ENCODE peak calls at places on chromosome 21, in seven cellular contexts. One of them, this sample, is unnamed.

GRCh38 chr21:28632718-28633408 is 359.8 kb downstream of the LTN1 start:
- DNase-seq in fibroblast of the aortic adventitia: peak
- DNase-seq in CD8-positive, alpha-beta memory T cell: no peak
- DNase-seq in prostate gland: peak
- DNase-seq in A673: no peak
- DNase-seq in AG10803: peak
- DNase-seq in tibial nerve: no peak
- DNase-seq in this sample: no peak

GRCh38 chr21:36506482-36506881 is 26.6 kb upstream of the CLDN14 start:
- DNase-seq in fibroblast of the aortic adventitia: no peak
- DNase-seq in CD8-positive, alpha-beta memory T cell: no peak
- DNase-seq in prostate gland: no peak
- DNase-seq in A673: no peak
- DNase-seq in AG10803: no peak
- DNase-seq in tibial nerve: no peak
- DNase-seq in this sample: no peak

GRCh38 chr21:45598109-45598508 is 45.4 kb upstream of the PCBP3 start:
- DNase-seq in fibroblast of the aortic adventitia: no peak
- DNase-seq in CD8-positive, alpha-beta memory T cell: no peak
- DNase-seq in prostate gland: no peak
- DNase-seq in A673: no peak
- DNase-seq in AG10803: no peak
- DNase-seq in tibial nerve: no peak
- DNase-seq in this sample: no peak

GRCh38 chr21:24969068-24969467 is 638.2 kb downstream of the MRPL39 start:
- DNase-seq in fibroblast of the aortic adventitia: no peak
- DNase-seq in CD8-positive, alpha-beta memory T cell: no peak
- DNase-seq in prostate gland: no peak
- DNase-seq in A673: no peak
- DNase-seq in AG10803: no peak
- DNase-seq in tibial nerve: no peak
- DNase-seq in this sample: no peak

GRCh38 chr21:26842976-26843911 is 2.0 kb downstream of the ADAMTS1 start:
- DNase-seq in fibroblast of the aortic adventitia: peak
- DNase-seq in CD8-positive, alpha-beta memory T cell: no peak
- DNase-seq in prostate gland: peak
- DNase-seq in A673: peak
- DNase-seq in AG10803: peak
- DNase-seq in tibial nerve: peak
- DNase-seq in this sample: no peak

GRCh38 chr21:44955141-44955802 is 15.4 kb downstream of the SLX9 start:
- DNase-seq in fibroblast of the aortic adventitia: no peak
- DNase-seq in CD8-positive, alpha-beta memory T cell: no peak
- DNase-seq in prostate gland: no peak
- DNase-seq in A673: no peak
- DNase-seq in AG10803: no peak
- DNase-seq in tibial nerve: no peak
- DNase-seq in this sample: no peak

GRCh38 chr21:26849428-26850115 is 4.4 kb upstream of the ADAMTS1 start:
- DNase-seq in fibroblast of the aortic adventitia: peak
- DNase-seq in CD8-positive, alpha-beta memory T cell: no peak
- DNase-seq in prostate gland: no peak
- DNase-seq in A673: peak
- DNase-seq in AG10803: peak
- DNase-seq in tibial nerve: peak
- DNase-seq in this sample: peak

GRCh38 chr21:17783816-17784598 is 35.1 kb downstream of the C21orf91 start:
- DNase-seq in fibroblast of the aortic adventitia: no peak
- DNase-seq in CD8-positive, alpha-beta memory T cell: no peak
- DNase-seq in prostate gland: no peak
- DNase-seq in A673: no peak
- DNase-seq in AG10803: no peak
- DNase-seq in tibial nerve: no peak
- DNase-seq in this sample: peak

GRCh38 chr21:16794944-16795343 is 717.9 kb upstream of the CXADR start:
- DNase-seq in fibroblast of the aortic adventitia: peak
- DNase-seq in CD8-positive, alpha-beta memory T cell: no peak
- DNase-seq in prostate gland: no peak
- DNase-seq in A673: no peak
- DNase-seq in AG10803: peak
- DNase-seq in tibial nerve: no peak
- DNase-seq in this sample: no peak

GRCh38 chr21:16587671-16588379 is 858.0 kb downstream of the USP25 start:
- DNase-seq in fibroblast of the aortic adventitia: peak
- DNase-seq in CD8-positive, alpha-beta memory T cell: no peak
- DNase-seq in prostate gland: peak
- DNase-seq in A673: no peak
- DNase-seq in AG10803: peak
- DNase-seq in tibial nerve: peak
- DNase-seq in this sample: no peak

GRCh38 chr21:46307625-46308024 is 16.0 kb downstream of the C21orf58 start:
- DNase-seq in fibroblast of the aortic adventitia: no peak
- DNase-seq in CD8-positive, alpha-beta memory T cell: no peak
- DNase-seq in prostate gland: no peak
- DNase-seq in A673: no peak
- DNase-seq in AG10803: peak
- DNase-seq in tibial nerve: no peak
- DNase-seq in this sample: no peak

GRCh38 chr21:34202553-34203332 is 129.4 kb downstream of the MRPS6 start:
- DNase-seq in fibroblast of the aortic adventitia: no peak
- DNase-seq in CD8-positive, alpha-beta memory T cell: no peak
- DNase-seq in prostate gland: no peak
- DNase-seq in A673: no peak
- DNase-seq in AG10803: no peak
- DNase-seq in tibial nerve: no peak
- DNase-seq in this sample: peak

GRCh38 chr21:32114434-32115063 is 164.3 kb downstream of the MIS18A start:
- DNase-seq in fibroblast of the aortic adventitia: no peak
- DNase-seq in CD8-positive, alpha-beta memory T cell: no peak
- DNase-seq in prostate gland: no peak
- DNase-seq in A673: no peak
- DNase-seq in AG10803: peak
- DNase-seq in tibial nerve: no peak
- DNase-seq in this sample: no peak

GRCh38 chr21:17491716-17492414 is 21.0 kb upstream of the CXADR start:
- DNase-seq in fibroblast of the aortic adventitia: peak
- DNase-seq in CD8-positive, alpha-beta memory T cell: no peak
- DNase-seq in prostate gland: peak
- DNase-seq in A673: no peak
- DNase-seq in AG10803: peak
- DNase-seq in tibial nerve: peak
- DNase-seq in this sample: peak

GRCh38 chr21:31557421-31557955 is 102.0 kb upstream of the SOD1 start:
- DNase-seq in fibroblast of the aortic adventitia: no peak
- DNase-seq in CD8-positive, alpha-beta memory T cell: no peak
- DNase-seq in prostate gland: no peak
- DNase-seq in A673: no peak
- DNase-seq in AG10803: no peak
- DNase-seq in tibial nerve: no peak
- DNase-seq in this sample: no peak

GRCh38 chr21:37821791-37822450 is 94.3 kb downstream of the KCNJ6 start:
- DNase-seq in fibroblast of the aortic adventitia: no peak
- DNase-seq in CD8-positive, alpha-beta memory T cell: no peak
- DNase-seq in prostate gland: no peak
- DNase-seq in A673: no peak
- DNase-seq in AG10803: no peak
- DNase-seq in tibial nerve: no peak
- DNase-seq in this sample: no peak

GRCh38 chr21:33936221-33937038 is 20.8 kb upstream of the ATP5PO start:
- DNase-seq in fibroblast of the aortic adventitia: peak
- DNase-seq in CD8-positive, alpha-beta memory T cell: peak
- DNase-seq in prostate gland: no peak
- DNase-seq in A673: no peak
- DNase-seq in AG10803: peak
- DNase-seq in tibial nerve: peak
- DNase-seq in this sample: no peak

GRCh38 chr21:31476551-31477120 is 132.6 kb upstream of the TIAM1 start:
- DNase-seq in fibroblast of the aortic adventitia: peak
- DNase-seq in CD8-positive, alpha-beta memory T cell: no peak
- DNase-seq in prostate gland: no peak
- DNase-seq in A673: no peak
- DNase-seq in AG10803: no peak
- DNase-seq in tibial nerve: no peak
- DNase-seq in this sample: no peak

GRCh38 chr21:45873866-45874265 is 107.7 kb upstream of the COL6A1 start:
- DNase-seq in fibroblast of the aortic adventitia: no peak
- DNase-seq in CD8-positive, alpha-beta memory T cell: no peak
- DNase-seq in prostate gland: no peak
- DNase-seq in A673: no peak
- DNase-seq in AG10803: no peak
- DNase-seq in tibial nerve: no peak
- DNase-seq in this sample: no peak

GRCh38 chr21:45836694-45837670 is 144.6 kb upstream of the COL6A1 start:
- DNase-seq in fibroblast of the aortic adventitia: no peak
- DNase-seq in CD8-positive, alpha-beta memory T cell: no peak
- DNase-seq in prostate gland: no peak
- DNase-seq in A673: no peak
- DNase-seq in AG10803: no peak
- DNase-seq in tibial nerve: no peak
- DNase-seq in this sample: no peak

GRCh38 chr21:45385549-45386050 is 19.4 kb upstream of the COL18A1 start:
- DNase-seq in fibroblast of the aortic adventitia: no peak
- DNase-seq in CD8-positive, alpha-beta memory T cell: no peak
- DNase-seq in prostate gland: no peak
- DNase-seq in A673: no peak
- DNase-seq in AG10803: peak
- DNase-seq in tibial nerve: no peak
- DNase-seq in this sample: no peak

DNA sequence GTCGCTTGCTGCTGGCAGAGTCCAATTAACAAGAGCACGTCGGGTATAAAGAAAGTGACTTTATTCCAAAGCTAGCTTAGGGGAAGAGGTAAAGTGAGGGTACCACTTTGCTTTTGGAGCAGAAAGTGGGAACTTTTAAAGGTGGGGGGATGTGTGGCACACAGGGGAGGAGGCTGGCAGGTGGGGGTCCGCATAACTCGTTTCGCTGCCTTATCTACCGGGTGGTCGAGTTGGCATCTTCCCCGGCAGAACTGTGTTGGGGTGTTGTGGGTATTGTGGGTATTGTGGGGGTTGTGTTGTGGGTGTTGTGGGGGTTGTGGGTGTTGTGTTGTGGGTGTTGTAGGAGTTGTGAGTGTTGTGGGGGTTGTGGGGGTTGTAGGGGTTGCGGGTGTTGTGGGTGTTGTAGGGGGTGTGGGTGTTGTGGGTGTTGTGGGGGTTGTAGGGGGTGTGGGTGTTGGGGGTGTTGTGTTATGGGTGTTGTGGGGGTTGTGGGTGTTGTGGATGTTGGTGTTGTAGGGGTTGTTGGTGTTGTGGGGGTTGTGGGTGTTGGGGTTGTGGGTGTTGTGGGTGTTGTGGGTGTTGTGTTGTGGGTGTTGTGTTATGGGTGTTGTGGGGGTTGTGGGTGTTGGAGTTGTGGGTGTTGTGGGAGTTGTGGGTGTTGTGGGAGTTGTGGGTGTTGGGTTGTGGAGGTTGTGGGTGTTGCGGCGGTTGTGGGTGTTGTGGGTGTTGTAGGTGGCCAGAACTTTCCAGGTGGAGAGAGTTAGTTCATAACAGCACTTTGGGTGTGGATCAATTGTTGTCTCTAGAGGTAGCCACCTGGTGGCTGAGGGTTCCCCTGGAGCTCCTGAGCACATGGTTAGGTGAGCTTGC is 52.7 kb downstream of the AGPAT3 start:
- DNase-seq in fibroblast of the aortic adventitia: no peak
- DNase-seq in CD8-positive, alpha-beta memory T cell: no peak
- DNase-seq in prostate gland: no peak
- DNase-seq in A673: no peak
- DNase-seq in AG10803: no peak
- DNase-seq in tibial nerve: no peak
- DNase-seq in this sample: no peak
- H3K4me3 ChIP-seq in fibroblast of the aortic adventitia: no peak
- H3K4me3 ChIP-seq in CD8-positive, alpha-beta memory T cell: peak
- H3K4me3 ChIP-seq in prostate gland: no peak
- H3K4me3 ChIP-seq in A673: no peak
- H3K4me3 ChIP-seq in AG10803: no peak
- H3K4me3 ChIP-seq in tibial nerve: no peak
- H3K4me3 ChIP-seq in this sample: no peak

GRCh38 chr21:39754811-39755210 is 9.8 kb downstream of the IGSF5 start:
- DNase-seq in fibroblast of the aortic adventitia: no peak
- DNase-seq in CD8-positive, alpha-beta memory T cell: no peak
- DNase-seq in prostate gland: no peak
- DNase-seq in A673: no peak
- DNase-seq in AG10803: no peak
- DNase-seq in tibial nerve: no peak
- DNase-seq in this sample: no peak
- H3K4me3 ChIP-seq in fibroblast of the aortic adventitia: no peak
- H3K4me3 ChIP-seq in CD8-positive, alpha-beta memory T cell: no peak
- H3K4me3 ChIP-seq in prostate gland: no peak
- H3K4me3 ChIP-seq in A673: no peak
- H3K4me3 ChIP-seq in AG10803: no peak
- H3K4me3 ChIP-seq in tibial nerve: no peak
- H3K4me3 ChIP-seq in this sample: no peak

GRCh38 chr21:38910390-38911008 is 104.8 kb downstream of the ETS2 start:
- DNase-seq in fibroblast of the aortic adventitia: no peak
- DNase-seq in CD8-positive, alpha-beta memory T cell: no peak
- DNase-seq in prostate gland: no peak
- DNase-seq in A673: peak
- DNase-seq in AG10803: no peak
- DNase-seq in tibial nerve: no peak
- DNase-seq in this sample: no peak
- H3K4me3 ChIP-seq in fibroblast of the aortic adventitia: no peak
- H3K4me3 ChIP-seq in CD8-positive, alpha-beta memory T cell: no peak
- H3K4me3 ChIP-seq in prostate gland: no peak
- H3K4me3 ChIP-seq in A673: no peak
- H3K4me3 ChIP-seq in AG10803: no peak
- H3K4me3 ChIP-seq in tibial nerve: no peak
- H3K4me3 ChIP-seq in this sample: no peak

GRCh38 chr21:42678618-42679295 is 25.3 kb downstream of the PDE9A start:
- DNase-seq in fibroblast of the aortic adventitia: no peak
- DNase-seq in CD8-positive, alpha-beta memory T cell: no peak
- DNase-seq in prostate gland: no peak
- DNase-seq in A673: no peak
- DNase-seq in AG10803: no peak
- DNase-seq in tibial nerve: no peak
- DNase-seq in this sample: no peak

GRCh38 chr21:42677339-42678117 is 24.1 kb downstream of the PDE9A start:
- DNase-seq in fibroblast of the aortic adventitia: peak
- DNase-seq in CD8-positive, alpha-beta memory T cell: no peak
- DNase-seq in prostate gland: no peak
- DNase-seq in A673: no peak
- DNase-seq in AG10803: no peak
- DNase-seq in tibial nerve: peak
- DNase-seq in this sample: peak

GRCh38 chr21:42676799-42677198 is 23.4 kb downstream of the PDE9A start:
- DNase-seq in fibroblast of the aortic adventitia: no peak
- DNase-seq in CD8-positive, alpha-beta memory T cell: no peak
- DNase-seq in prostate gland: no peak
- DNase-seq in A673: no peak
- DNase-seq in AG10803: no peak
- DNase-seq in tibial nerve: no peak
- DNase-seq in this sample: no peak

GRCh38 chr21:42679319-42679981 is 26.0 kb downstream of the PDE9A start:
- DNase-seq in fibroblast of the aortic adventitia: no peak
- DNase-seq in CD8-positive, alpha-beta memory T cell: no peak
- DNase-seq in prostate gland: no peak
- DNase-seq in A673: no peak
- DNase-seq in AG10803: no peak
- DNase-seq in tibial nerve: no peak
- DNase-seq in this sample: no peak

DNA sequence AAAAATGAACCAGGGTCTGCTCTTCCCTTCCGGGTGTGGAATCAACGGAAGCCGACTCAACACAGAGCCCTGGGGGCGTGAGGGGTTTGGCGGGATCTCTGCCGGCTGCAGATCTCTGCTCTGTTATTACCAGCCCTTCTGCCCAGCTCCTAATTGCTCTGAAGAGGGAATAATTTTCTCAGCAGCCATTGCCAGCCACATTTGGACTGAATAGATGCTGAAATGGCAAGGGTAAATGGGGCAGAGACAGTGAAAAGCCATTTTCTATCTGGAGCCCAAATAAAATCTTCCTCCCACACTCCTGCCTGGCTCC is 24.7 kb downstream of the PDE9A start:
- DNase-seq in fibroblast of the aortic adventitia: no peak
- DNase-seq in CD8-positive, alpha-beta memory T cell: no peak
- DNase-seq in prostate gland: no peak
- DNase-seq in A673: no peak
- DNase-seq in AG10803: no peak
- DNase-seq in tibial nerve: no peak
- DNase-seq in this sample: no peak
- H3K4me3 ChIP-seq in fibroblast of the aortic adventitia: no peak
- H3K4me3 ChIP-seq in CD8-positive, alpha-beta memory T cell: no peak
- H3K4me3 ChIP-seq in prostate gland: no peak
- H3K4me3 ChIP-seq in A673: no peak
- H3K4me3 ChIP-seq in AG10803: no peak
- H3K4me3 ChIP-seq in tibial nerve: no peak
- H3K4me3 ChIP-seq in this sample: no peak